ENCODE peak calls at places on chromosome 22, in nine cellular contexts. O is NCI-H510A; Q is activated CD8-positive, alpha-beta T cell treated with anti-CD3 and anti-CD28 coated beads, Interleukin-2, amount 10 ng/mL, durations not matched to agents 7 days and 5 days; H is CD8-positive, alpha-beta T cell; R is NCI-H1436; F is EH; Z is C1 segment of cervical spinal cord; T is H7; L is fibroblast of pulmonary artery. E is an unnamed sample.

GRCh38 chr22:22802346-22802970 is 85.2 kb upstream of the IGLL5 start:
- DNase-seq in Q (peak), Z (no peak), F (no peak), H (peak), T (peak), L (no peak), O (no peak), R (no peak), E (no peak)

GRCh38 chr22:24037851-24038765 is 27.0 kb downstream of the CABIN1 start:
- DNase-seq in Z (no peak), O (no peak), Q (no peak), T (no peak), L (no peak), R (no peak), H (peak), F (no peak), E (no peak)

GRCh38 chr22:25572708-25573161 is 8.3 kb downstream of the GRK3 start:
- DNase-seq in F (no peak), O (no peak), T (no peak), Z (no peak), R (no peak), L (no peak), H (no peak), Q (no peak), E (no peak)

GRCh38 chr22:40009953-40010751 is 15.4 kb downstream of the FAM83F start:
- DNase-seq in R (peak), Q (peak), L (no peak), T (no peak), H (peak), O (no peak), F (no peak), Z (no peak), E (no peak)

GRCh38 chr22:46063861-46064235 is 86.5 kb upstream of the PPARA start:
- DNase-seq in Z (no peak), H (no peak), F (no peak), T (no peak), R (peak), L (no peak), O (no peak), Q (no peak), E (no peak)

GRCh38 chr22:46122980-46123693 is 27.2 kb upstream of the PPARA start:
- DNase-seq in Z (no peak), T (no peak), L (no peak), F (no peak), O (no peak), Q (no peak), R (no peak), H (no peak), E (peak)

GRCh38 chr22:28019360-28019759 is 100.3 kb upstream of the PITPNB start:
- DNase-seq in Z (no peak), L (no peak), R (no peak), H (no peak), O (no peak), T (no peak), F (peak), Q (no peak), E (peak)

GRCh38 chr22:41598891-41599635 is 9.4 kb upstream of the PMM1 start:
- DNase-seq in R (no peak), O (no peak), Q (no peak), Z (no peak), T (no peak), H (no peak), L (no peak), F (no peak), E (no peak)

GRCh38 chr22:17919276-17920144 is 104.9 kb downstream of the MICAL3 start:
- DNase-seq in O (no peak), H (no peak), R (no peak), Q (no peak), Z (no peak), L (no peak), F (no peak), T (no peak), E (no peak)

GRCh38 chr22:17087176-17088131 is 2.7 kb downstream of the IL17RA start:
- DNase-seq in R (no peak), Q (peak), L (peak), Z (no peak), H (peak), O (no peak), T (no peak), F (peak), E (peak)

GRCh38 chr22:45678961-45679912 is 7.6 kb downstream of the ATXN10 start:
- DNase-seq in O (no peak), Z (no peak), H (no peak), Q (no peak), F (peak), T (no peak), R (peak), L (no peak), E (peak)